ENCODE peak calls at places on chromosomes 16 and 17, in ten cellular contexts. B, A, M, X, D, C, R, K, N and E are unnamed samples.

GRCh38 chr16:24737916-24738594 is 8.6 kb downstream of the TNRC6A start:
- DNase-seq in B (no peak), A (no peak), M (no peak), X (no peak), D (no peak), C (no peak), R (no peak), K (no peak), N (no peak), E (no peak)

GRCh38 chr17:39231091-39231561 is 5.4 kb upstream of the STAC2 start:
- DNase-seq in B (no peak), A (no peak), M (no peak), X (no peak), D (no peak), C (no peak), R (no peak), K (no peak), N (no peak), E (no peak)

GRCh38 chr17:52383493-52384100 is 225.1 kb upstream of the CA10 start:
- DNase-seq in B (peak; percentile 0), A (no peak), M (peak; percentile 87), X (peak; percentile 63), D (no peak), C (peak; percentile 56), R (no peak), K (peak; percentile 67), N (peak; percentile 35), E (no peak)

GRCh38 chr17:46072998-46073397 is 73.9 kb downstream of the STH start:
- DNase-seq in B (peak; percentile 80), A (no peak), M (no peak), X (no peak), D (no peak), C (no peak), R (no peak), K (no peak), N (no peak), E (no peak)

GRCh38 chr16:4521971-4522623 is 16.5 kb downstream of the CDIP1 start:
- DNase-seq in B (no peak), A (no peak), M (peak; percentile 54), X (no peak), D (no peak), C (peak; percentile 46), R (no peak), K (no peak), N (no peak), E (no peak)

GRCh38 chr17:63356275-63356905 is 89.7 kb downstream of the CYB561 start:
- DNase-seq in B (peak; percentile 86), A (no peak), M (no peak), X (no peak), D (no peak), C (no peak), R (no peak), K (no peak), N (no peak), E (no peak)

GRCh38 chr16:50634090-50634489 is 47.0 kb downstream of the SNX20 start:
- DNase-seq in B (no peak), A (no peak), M (no peak), X (no peak), D (no peak), C (no peak), R (no peak), K (no peak), N (no peak), E (no peak)

GRCh38 chr16:29198731-29199521 is 207.6 kb downstream of the NPIPB11 start:
- DNase-seq in B (no peak), A (no peak), M (no peak), X (no peak), D (no peak), C (no peak), R (peak; percentile 58), K (no peak), N (no peak), E (peak; percentile 18)

GRCh38 chr17:73983623-73984410 is 219.7 kb upstream of the RPL38 start:
- DNase-seq in B (no peak), A (no peak), M (no peak), X (no peak), D (no peak), C (no peak), R (no peak), K (no peak), N (no peak), E (no peak)

GRCh38 chr16:75121949-75122568 is 5.5 kb upstream of the LDHD start:
- DNase-seq in B (no peak), A (no peak), M (no peak), X (no peak), D (no peak), C (no peak), R (no peak), K (no peak), N (no peak), E (no peak)

GRCh38 chr17:14302421-14303099 is 1.7 kb downstream of the HS3ST3B1 start:
- DNase-seq in B (peak; percentile 86), A (no peak), M (peak; percentile 95), X (peak; percentile 93), D (no peak), C (peak; percentile 84), R (peak; percentile 73), K (peak; percentile 59), N (peak; percentile 88), E (no peak)

GRCh38 chr17:14301279-14301760 is 439 bp downstream of the HS3ST3B1 start:
- DNase-seq in B (no peak), A (no peak), M (peak; percentile 66), X (peak; percentile 33), D (no peak), C (no peak), R (no peak), K (no peak), N (peak; percentile 44), E (no peak)

GRCh38 chr17:14299261-14300093 is 1.4 kb upstream of the HS3ST3B1 start:
- DNase-seq in B (no peak), A (no peak), M (peak; percentile 78), X (peak; percentile 48), D (no peak), C (peak; percentile 68), R (no peak), K (no peak), N (no peak), E (no peak)

GRCh38 chr17:14301761-14302401 is 1.0 kb downstream of the HS3ST3B1 start:
- DNase-seq in B (peak; percentile 48), A (no peak), M (peak; percentile 48), X (peak; percentile 36), D (no peak), C (no peak), R (no peak), K (no peak), N (peak; percentile 54), E (no peak)

DNA sequence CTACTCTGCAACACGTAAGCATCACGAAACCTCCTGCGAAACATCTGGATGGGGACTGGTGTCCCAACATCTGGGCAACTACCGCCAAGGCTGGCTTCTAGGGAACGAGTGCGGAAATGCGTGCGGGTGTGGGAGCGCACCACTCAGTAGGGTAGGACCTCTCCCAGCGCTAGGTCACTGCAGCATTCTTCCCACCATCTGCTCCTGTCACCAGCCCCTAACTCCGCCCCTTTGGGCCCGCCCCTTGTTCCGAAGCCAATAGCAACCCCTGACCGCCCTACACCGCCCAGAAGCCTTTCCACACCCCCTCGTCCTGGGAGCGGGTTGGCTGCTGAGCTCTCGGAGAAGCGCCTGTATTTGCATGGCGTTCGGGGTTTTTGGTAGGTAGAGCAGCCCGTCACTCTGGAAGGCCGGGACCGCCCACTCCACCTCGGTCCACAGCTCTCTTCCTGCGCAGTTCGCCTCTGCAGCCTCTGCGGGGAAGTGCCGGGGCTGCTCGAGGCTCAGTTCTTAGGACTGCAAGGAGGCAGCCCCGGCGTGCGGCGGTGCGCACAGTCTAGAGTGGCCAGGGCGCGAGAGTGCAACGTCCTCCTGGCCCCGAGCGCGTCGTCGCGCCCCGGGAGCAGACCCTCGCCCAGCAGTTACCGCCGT is at the start of gene HS3ST3B1:
- DNase-seq in B (peak; percentile 100), A (peak; percentile 84), M (peak; percentile 99), X (peak; percentile 97), D (peak; percentile 95), C (peak; percentile 100), R (peak; percentile 96), K (peak; percentile 83), N (peak; percentile 93), E (peak; percentile 92)
- TF ChIP-seq CTCF in B (no peak), A (peak; percentile 19), M (no peak), X (no peak), D (no peak), C (no peak), R (no peak), K (no peak), N (no peak), E (no peak)

GRCh38 chr16:84034516-84034915 is 8.1 kb downstream of the SLC38A8 start:
- DNase-seq in B (no peak), A (no peak), M (no peak), X (no peak), D (no peak), C (no peak), R (no peak), K (no peak), N (no peak), E (no peak)
- TF ChIP-seq CTCF in B (no peak), A (no peak), M (no peak), X (no peak), D (no peak), C (no peak), R (no peak), K (no peak), N (no peak), E (no peak)

DNA sequence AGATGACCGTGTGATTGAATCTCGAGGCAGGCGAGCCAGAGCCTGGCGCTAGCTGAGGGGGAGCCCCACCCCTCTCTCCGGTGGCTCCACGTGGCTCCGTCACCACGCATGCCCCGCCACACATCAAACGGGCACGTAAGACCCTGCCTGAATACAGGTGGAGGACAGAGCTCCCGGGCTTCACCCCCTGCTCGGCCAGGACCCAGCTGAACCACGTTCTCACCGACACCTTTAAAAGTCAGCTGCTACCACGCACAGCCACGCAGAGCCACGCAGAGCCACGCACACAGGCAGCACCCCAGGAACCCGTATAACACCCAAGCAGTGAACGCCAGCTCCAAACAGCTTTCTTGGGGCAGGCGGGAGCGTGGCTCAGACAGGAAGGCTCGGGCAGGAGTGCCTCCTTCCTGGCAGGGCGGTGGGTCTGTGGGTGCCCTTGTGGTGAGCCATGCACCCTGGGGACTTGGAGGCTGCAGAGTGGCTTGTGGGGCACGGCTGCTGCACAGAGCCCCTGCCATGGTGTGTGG is 4.4 kb downstream of the TMEM204 start:
- DNase-seq in B (no peak), A (no peak), M (no peak), X (no peak), D (no peak), C (no peak), R (no peak), K (no peak), N (no peak), E (no peak)
- TF ChIP-seq CTCF in B (no peak), A (no peak), M (no peak), X (no peak), D (no peak), C (no peak), R (no peak), K (no peak), N (no peak), E (no peak)

GRCh38 chr17:8253801-8254200 is 4.7 kb downstream of the PFAS start:
- DNase-seq in B (no peak), A (no peak), M (peak; percentile 18), X (peak; percentile 29), D (no peak), C (no peak), R (no peak), K (no peak), N (no peak), E (no peak)
- TF ChIP-seq CTCF in B (peak; percentile 15), A (no peak), M (peak; percentile 29), X (no peak), D (no peak), C (no peak), R (no peak), K (no peak), N (no peak), E (no peak)